ENCODE peak calls at places on chromosomes 16 and 17, in five cellular contexts. H is SK-N-SH; J is substantia nigra; U is GM19239; Q is stimulated activated CD4-positive, alpha-beta T cell treated with anti-CD3 and anti-CD28 coated beads, Interleukin-12 subunit alpha, Interleukin-12 subunit beta, amount 100 ng/mL, for 4 hours. P is an unnamed sample.

GRCh38 chr17:32100971-32101631 is 41.2 kb upstream of the RHOT1 start:
- DNase-seq in H (no peak), J (no peak), U (no peak), Q (no peak), P (no peak)

GRCh38 chr17:66255112-66255511 is 25.9 kb upstream of the APOH start:
- DNase-seq in H (peak), J (no peak), U (no peak), Q (no peak), P (no peak)

GRCh38 chr17:43576563-43577229 is 30.6 kb upstream of the ETV4 start:
- DNase-seq in H (peak), J (no peak), U (peak), Q (peak), P (peak)

GRCh38 chr17:62822080-62822904 is 14.2 kb upstream of the MARCHF10 start:
- DNase-seq in H (no peak), J (no peak), U (no peak), Q (no peak), P (no peak)

GRCh38 chr17:44448412-44448811 is 54.8 kb downstream of the GPATCH8 start:
- DNase-seq in H (no peak), J (no peak), U (no peak), Q (no peak), P (no peak)

GRCh38 chr16:1708768-1709180 is 2.8 kb downstream of the MAPK8IP3 start:
- DNase-seq in H (no peak), J (no peak), U (no peak), Q (no peak), P (peak)

GRCh38 chr17:3888343-3889171 is 4.3 kb downstream of the CAMKK1 start:
- DNase-seq in H (no peak), J (no peak), U (no peak), Q (no peak), P (peak)

GRCh38 chr17:62756198-62756597 is 51.9 kb downstream of the MARCHF10 start:
- DNase-seq in H (no peak), J (no peak), U (no peak), Q (no peak), P (no peak)

GRCh38 chr16:6749714-6750113 is 582.9 kb upstream of the RBFOX1 start:
- DNase-seq in H (no peak), J (no peak), U (no peak), Q (no peak), P (no peak)

GRCh38 chr17:50457621-50458020 is 11.1 kb downstream of the CHAD start:
- DNase-seq in H (no peak), J (no peak), U (no peak), Q (no peak), P (no peak)

GRCh38 chr17:20954794-20955193 is 88.0 kb downstream of the USP22 start:
- DNase-seq in H (no peak), J (no peak), U (no peak), Q (no peak), P (no peak)

GRCh38 chr17:72954595-72954994 is 137.9 kb downstream of the SLC39A11 start:
- DNase-seq in H (no peak), J (no peak), U (no peak), Q (no peak), P (no peak)

GRCh38 chr17:79085921-79086551 is 11.4 kb downstream of the ENGASE start:
- DNase-seq in H (no peak), J (no peak), U (no peak), Q (no peak), P (no peak)

GRCh38 chr17:79700574-79700973 is 30.2 kb upstream of the ENPP7 start:
- DNase-seq in H (no peak), J (no peak), U (no peak), Q (no peak), P (no peak)

GRCh38 chr17:19796457-19796856 is 48.4 kb upstream of the ALDH3A1 start:
- DNase-seq in H (no peak), J (no peak), U (no peak), Q (no peak), P (no peak)

GRCh38 chr16:77531741-77532140 is 96.9 kb upstream of the ADAMTS18 start:
- DNase-seq in H (no peak), J (no peak), U (no peak), Q (no peak), P (no peak)

GRCh38 chr17:74202879-74203432 is 522 bp upstream of the RPL38 start:
- DNase-seq in H (no peak), J (no peak), U (no peak), Q (no peak), P (no peak)

GRCh38 chr17:18772471-18772870 is 8.5 kb upstream of the TVP23B start:
- DNase-seq in H (no peak), J (no peak), U (no peak), Q (no peak), P (no peak)

GRCh38 chr17:31582151-31582907 is 190.9 kb downstream of the RAB11FIP4 start:
- DNase-seq in H (no peak), J (no peak), U (peak), Q (no peak), P (peak)

GRCh38 chr17:628507-628941 is 86.1 kb downstream of the VPS53 start:
- DNase-seq in H (no peak), J (no peak), U (no peak), Q (no peak), P (no peak)

GRCh38 chr16:70568601-70569217 is 45.1 kb downstream of the SF3B3 start:
- DNase-seq in H (no peak), J (no peak), U (no peak), Q (no peak), P (no peak)

GRCh38 chr16:24689128-24689527 is 40.3 kb upstream of the TNRC6A start:
- DNase-seq in H (peak), J (no peak), U (no peak), Q (no peak), P (no peak)

GRCh38 chr16:58882292-58882691 is 148.2 kb upstream of the GOT2 start:
- DNase-seq in H (no peak), J (no peak), U (peak), Q (no peak), P (no peak)

GRCh38 chr17:13510062-13510461 is 91.7 kb downstream of the HS3ST3A1 start:
- DNase-seq in H (peak), J (no peak), U (no peak), Q (no peak), P (no peak)

GRCh38 chr17:66190738-66191606 is 961 bp downstream of the CEP112 start:
- DNase-seq in H (peak), J (no peak), U (no peak), Q (no peak), P (no peak)